ENCODE peak calls at places on chromosomes 1 and 21, in six cellular contexts. W is activated T-cell treated with anti-CD3 and anti-CD28 coated beads, Interleukin-2, amount 50 U/mL, for 24 hours; X is M059J; K is caudate nucleus; A is nephron progenitor cell; F is NCI-H69. Z is an unnamed sample.

GRCh38 chr1:6205849-6206845 is at the start of gene RNF207:
- DNase-seq in W (peak), F (peak), X (peak), K (no peak), A (peak), Z (peak)

GRCh38 chr1:241837901-241838300 is 10.1 kb upstream of the EXO1 start:
- DNase-seq in X (peak), W (no peak), A (no peak), K (no peak), F (no peak), Z (peak)

GRCh38 chr1:108686609-108687313 is 5.3 kb upstream of the PRPF38B start:
- DNase-seq in A (no peak), K (no peak), X (peak), F (peak), W (no peak), Z (no peak)

GRCh38 chr1:203547771-203548421 is 53.9 kb downstream of the OPTC start:
- DNase-seq in X (no peak), W (no peak), K (no peak), F (no peak), A (no peak), Z (no peak)

GRCh38 chr1:162343472-162343871 is 33.2 kb downstream of the SPATA46 start:
- DNase-seq in F (no peak), W (no peak), A (no peak), X (no peak), K (no peak), Z (no peak)

GRCh38 chr1:113963281-113963906 is 15.9 kb upstream of the OLFML3 start:
- DNase-seq in W (no peak), K (no peak), A (no peak), X (peak), F (no peak), Z (no peak)

GRCh38 chr1:230071316-230071715 is 4.3 kb downstream of the GALNT2 start:
- DNase-seq in A (no peak), K (no peak), F (no peak), W (no peak), X (no peak), Z (no peak)

GRCh38 chr1:89624314-89624713 is 8.6 kb upstream of the LRRC8C start:
- DNase-seq in F (no peak), A (no peak), X (no peak), W (no peak), K (no peak), Z (no peak)

GRCh38 chr1:94105501-94105952 is 15.4 kb downstream of the ABCA4 start:
- DNase-seq in W (no peak), A (no peak), K (no peak), X (no peak), F (no peak), Z (no peak)

GRCh38 chr1:160724445-160725242 is 13.0 kb upstream of the CD48 start:
- DNase-seq in A (no peak), X (peak), K (no peak), W (no peak), F (no peak), Z (peak)

GRCh38 chr1:216518844-216519627 is 95.8 kb upstream of the USH2A start:
- DNase-seq in W (no peak), K (no peak), A (no peak), F (peak), X (no peak), Z (no peak)

GRCh38 chr21:30444204-30444603 is 4.1 kb downstream of the KRTAP15-1 start:
- DNase-seq in W (no peak), A (no peak), K (no peak), F (peak), X (no peak), Z (peak)

GRCh38 chr1:15579683-15580047 is 5.2 kb downstream of the AGMAT start:
- DNase-seq in W (no peak), X (no peak), A (no peak), K (no peak), F (no peak), Z (no peak)

GRCh38 chr1:178774263-178774662 is 49.2 kb downstream of the RALGPS2 start:
- DNase-seq in W (no peak), X (peak), K (no peak), A (no peak), F (peak), Z (peak)

GRCh38 chr1:114755006-114755936 is 2.5 kb downstream of the CSDE1 start:
- DNase-seq in K (no peak), F (no peak), W (no peak), A (no peak), X (no peak), Z (no peak)

GRCh38 chr1:18041685-18042355 is 65.8 kb upstream of the IGSF21 start:
- DNase-seq in W (no peak), F (no peak), A (no peak), K (no peak), X (no peak), Z (no peak)

GRCh38 chr1:1432951-1433803 is 2.3 kb upstream of the VWA1 start:
- DNase-seq in K (peak), F (peak), A (peak), X (no peak), W (no peak), Z (peak)

GRCh38 chr1:184802739-184803492 is 48.3 kb upstream of the EDEM3 start:
- DNase-seq in K (no peak), X (peak), A (no peak), W (no peak), F (peak), Z (peak)

GRCh38 chr1:1021010-1021845 is 1.3 kb downstream of the AGRN start:
- DNase-seq in X (peak), K (no peak), A (no peak), W (no peak), F (peak), Z (peak)

GRCh38 chr1:165376041-165376810 is 19.7 kb upstream of the LMX1A start:
- DNase-seq in X (peak), K (peak), W (peak), F (peak), A (peak), Z (peak)

GRCh38 chr1:220528049-220528678 is at the start of gene MARK1:
- DNase-seq in F (peak), A (peak), X (peak), K (peak), W (peak), Z (peak)

GRCh38 chr21:41825216-41825615 is 53.9 kb downstream of the PRDM15 start:
- DNase-seq in W (no peak), F (no peak), A (no peak), K (no peak), X (no peak), Z (no peak)

GRCh38 chr1:170732262-170732595 is 68.3 kb downstream of the PRRX1 start:
- DNase-seq in A (no peak), W (no peak), F (no peak), X (peak), K (no peak), Z (no peak)

GRCh38 chr1:29975036-29975694 is 738.8 kb downstream of the PTPRU start:
- DNase-seq in X (peak), F (no peak), K (no peak), A (peak), W (no peak), Z (peak)

GRCh38 chr1:19344372-19344810 is 32.3 kb downstream of the SLC66A1 start:
- DNase-seq in X (peak), W (peak), K (peak), F (peak), A (peak), Z (no peak)

GRCh38 chr1:37292789-37293188 is 181.6 kb upstream of the ZC3H12A start:
- DNase-seq in K (no peak), F (no peak), X (no peak), A (no peak), W (no peak), Z (no peak)

GRCh38 chr1:197984273-197984672 is 67.1 kb downstream of the LHX9 start:
- DNase-seq in W (no peak), F (no peak), A (no peak), K (no peak), X (peak), Z (peak)

GRCh38 chr1:97145321-97145956 is 423.9 kb downstream of the PTBP2 start:
- DNase-seq in F (peak), A (no peak), X (peak), K (peak), W (no peak), Z (no peak)

GRCh38 chr1:66445492-66446181 is 88.3 kb upstream of the SGIP1 start:
- DNase-seq in X (no peak), W (peak), K (no peak), A (no peak), F (no peak), Z (no peak)

GRCh38 chr1:151805066-151805820 is at the start of gene LINGO4:
- DNase-seq in W (no peak), K (no peak), X (no peak), F (no peak), A (no peak), Z (no peak)

GRCh38 chr1:228655796-228656394 is 79.4 kb upstream of the RHOU start:
- DNase-seq in K (no peak), F (no peak), X (no peak), A (no peak), W (no peak), Z (no peak)

GRCh38 chr1:59193443-59194093 is 103.3 kb upstream of the FGGY start:
- DNase-seq in A (no peak), F (peak), K (no peak), X (no peak), W (no peak), Z (no peak)

GRCh38 chr21:44710756-44711326 is 531 bp downstream of the TSPEAR start:
- DNase-seq in A (no peak), F (peak), K (no peak), W (no peak), X (no peak), Z (peak)

GRCh38 chr1:29974345-29974744 is 738.0 kb downstream of the PTPRU start:
- DNase-seq in W (no peak), X (peak), K (no peak), F (peak), A (no peak), Z (peak)

GRCh38 chr1:231421616-231421970 is 494 bp downstream of the EGLN1 start:
- DNase-seq in X (peak), K (peak), A (peak), F (peak), W (no peak), Z (no peak)

GRCh38 chr1:7539772-7540175 is 231.3 kb upstream of the VAMP3 start:
- DNase-seq in A (peak), K (no peak), W (no peak), X (peak), F (peak), Z (peak)

GRCh38 chr1:76141898-76142297 is 67.4 kb downstream of the ST6GALNAC3 start:
- DNase-seq in W (no peak), A (no peak), K (no peak), X (no peak), F (no peak), Z (no peak)

GRCh38 chr21:23093259-23093658 is 2095.1 kb downstream of the NCAM2 start:
- DNase-seq in A (no peak), K (no peak), X (no peak), W (no peak), F (no peak), Z (no peak)

GRCh38 chr1:10866314-10867091 is 70.1 kb upstream of the CASZ1 start:
- DNase-seq in K (peak), W (peak), A (peak), F (peak), X (peak), Z (peak)

Z was measured in bronchial epithelial cell.